ENCODE peak calls at places on chromosome 1, in nine cellular contexts. One of them, this sample, is unnamed.

GRCh38 chr1:204125759-204126351 is 26.0 kb downstream of the ETNK2 start:
- DNase-seq in GM12878: no peak
- DNase-seq in stomach: no peak
- DNase-seq in esophagus muscularis mucosa: no peak
- DNase-seq in GM23338: no peak
- DNase-seq in upper lobe of left lung: peak
- DNase-seq in H1: no peak
- DNase-seq in Panc1: no peak
- DNase-seq in sigmoid colon: no peak
- DNase-seq in this sample: no peak

GRCh38 chr1:87961992-87962391 is 633.3 kb downstream of the LMO4 start:
- DNase-seq in stomach: no peak
- DNase-seq in esophagus muscularis mucosa: no peak
- DNase-seq in sigmoid colon: no peak
- DNase-seq in Panc1: no peak
- DNase-seq in GM12878: no peak
- DNase-seq in upper lobe of left lung: no peak
- DNase-seq in H1: no peak
- DNase-seq in GM23338: no peak
- DNase-seq in this sample: no peak

GRCh38 chr1:80036690-80037432 is 1030.3 kb upstream of the ADGRL4 start:
- DNase-seq in esophagus muscularis mucosa: no peak
- DNase-seq in sigmoid colon: no peak
- DNase-seq in upper lobe of left lung: no peak
- DNase-seq in Panc1: no peak
- DNase-seq in stomach: no peak
- DNase-seq in H1: no peak
- DNase-seq in GM12878: no peak
- DNase-seq in GM23338: no peak
- DNase-seq in this sample: no peak

GRCh38 chr1:221099747-221100146 is 220.5 kb downstream of the HLX start:
- DNase-seq in GM12878: no peak
- DNase-seq in esophagus muscularis mucosa: no peak
- DNase-seq in stomach: no peak
- DNase-seq in upper lobe of left lung: no peak
- DNase-seq in GM23338: no peak
- DNase-seq in sigmoid colon: no peak
- DNase-seq in Panc1: no peak
- DNase-seq in H1: no peak
- DNase-seq in this sample: no peak

GRCh38 chr1:156081174-156082110 is 823 bp downstream of the MEX3A start:
- DNase-seq in upper lobe of left lung: peak
- DNase-seq in H1: no peak
- DNase-seq in Panc1: no peak
- DNase-seq in stomach: no peak
- DNase-seq in GM12878: no peak
- DNase-seq in esophagus muscularis mucosa: no peak
- DNase-seq in sigmoid colon: no peak
- DNase-seq in GM23338: peak
- DNase-seq in this sample: no peak

GRCh38 chr1:26696645-26697440 is 1.0 kb downstream of the ARID1A start:
- DNase-seq in GM12878: no peak
- DNase-seq in Panc1: no peak
- DNase-seq in GM23338: no peak
- DNase-seq in stomach: peak
- DNase-seq in sigmoid colon: peak
- DNase-seq in esophagus muscularis mucosa: no peak
- DNase-seq in upper lobe of left lung: peak
- DNase-seq in H1: no peak
- DNase-seq in this sample: no peak

GRCh38 chr1:203328714-203329122 is 22.2 kb downstream of the FMOD start:
- DNase-seq in upper lobe of left lung: no peak
- DNase-seq in stomach: peak
- DNase-seq in Panc1: no peak
- DNase-seq in sigmoid colon: no peak
- DNase-seq in GM23338: peak
- DNase-seq in GM12878: no peak
- DNase-seq in H1: no peak
- DNase-seq in esophagus muscularis mucosa: no peak
- DNase-seq in this sample: no peak

GRCh38 chr1:32336963-32337675 is 1.1 kb upstream of the MARCKSL1 start:
- DNase-seq in sigmoid colon: no peak
- DNase-seq in GM12878: peak
- DNase-seq in esophagus muscularis mucosa: no peak
- DNase-seq in GM23338: no peak
- DNase-seq in H1: no peak
- DNase-seq in Panc1: no peak
- DNase-seq in stomach: peak
- DNase-seq in upper lobe of left lung: no peak
- DNase-seq in this sample: no peak

GRCh38 chr1:156836892-156837291 is 20.2 kb upstream of the SH2D2A start:
- DNase-seq in Panc1: no peak
- DNase-seq in stomach: no peak
- DNase-seq in esophagus muscularis mucosa: no peak
- DNase-seq in GM23338: no peak
- DNase-seq in upper lobe of left lung: no peak
- DNase-seq in H1: no peak
- DNase-seq in sigmoid colon: no peak
- DNase-seq in GM12878: no peak
- DNase-seq in this sample: no peak

GRCh38 chr1:110639724-110640386 is 33.7 kb upstream of the KCNA2 start:
- DNase-seq in sigmoid colon: no peak
- DNase-seq in upper lobe of left lung: no peak
- DNase-seq in Panc1: no peak
- DNase-seq in esophagus muscularis mucosa: no peak
- DNase-seq in H1: no peak
- DNase-seq in GM23338: no peak
- DNase-seq in stomach: no peak
- DNase-seq in GM12878: no peak
- DNase-seq in this sample: no peak
- TF ChIP-seq POLR2AphosphoS5 in sigmoid colon: no peak
- TF ChIP-seq POLR2AphosphoS5 in upper lobe of left lung: no peak
- TF ChIP-seq POLR2AphosphoS5 in Panc1: no peak
- TF ChIP-seq POLR2AphosphoS5 in esophagus muscularis mucosa: no peak
- TF ChIP-seq POLR2AphosphoS5 in H1: no peak
- TF ChIP-seq POLR2AphosphoS5 in GM23338: no peak
- TF ChIP-seq POLR2AphosphoS5 in stomach: no peak
- TF ChIP-seq POLR2AphosphoS5 in GM12878: no peak
- TF ChIP-seq POLR2AphosphoS5 in this sample: no peak

GRCh38 chr1:207077012-207077411 is 11.6 kb upstream of the C4BPB start:
- DNase-seq in H1: no peak
- DNase-seq in stomach: no peak
- DNase-seq in upper lobe of left lung: no peak
- DNase-seq in GM12878: no peak
- DNase-seq in Panc1: no peak
- DNase-seq in esophagus muscularis mucosa: no peak
- DNase-seq in GM23338: no peak
- DNase-seq in sigmoid colon: no peak
- DNase-seq in this sample: no peak
- H3K27ac ChIP-seq in H1: no peak
- H3K27ac ChIP-seq in stomach: peak
- H3K27ac ChIP-seq in upper lobe of left lung: no peak
- H3K27ac ChIP-seq in GM12878: no peak
- H3K27ac ChIP-seq in Panc1: no peak
- H3K27ac ChIP-seq in esophagus muscularis mucosa: no peak
- H3K27ac ChIP-seq in GM23338: no peak
- H3K27ac ChIP-seq in sigmoid colon: no peak
- H3K27ac ChIP-seq in this sample: no peak

GRCh38 chr1:46614604-46614984 is 2.0 kb downstream of the MOB3C start:
- DNase-seq in stomach: no peak
- DNase-seq in Panc1: no peak
- DNase-seq in sigmoid colon: peak
- DNase-seq in esophagus muscularis mucosa: no peak
- DNase-seq in GM23338: no peak
- DNase-seq in upper lobe of left lung: no peak
- DNase-seq in GM12878: no peak
- DNase-seq in H1: no peak
- DNase-seq in this sample: no peak

GRCh38 chr1:46612937-46613660 is 3.5 kb downstream of the MOB3C start:
- DNase-seq in upper lobe of left lung: peak
- DNase-seq in Panc1: no peak
- DNase-seq in esophagus muscularis mucosa: no peak
- DNase-seq in GM12878: no peak
- DNase-seq in sigmoid colon: peak
- DNase-seq in H1: no peak
- DNase-seq in GM23338: peak
- DNase-seq in stomach: no peak
- DNase-seq in this sample: no peak

GRCh38 chr1:46615088-46615487 is 1.5 kb downstream of the MOB3C start:
- DNase-seq in H1: no peak
- DNase-seq in stomach: no peak
- DNase-seq in Panc1: no peak
- DNase-seq in sigmoid colon: no peak
- DNase-seq in upper lobe of left lung: no peak
- DNase-seq in esophagus muscularis mucosa: no peak
- DNase-seq in GM23338: no peak
- DNase-seq in GM12878: no peak
- DNase-seq in this sample: no peak

GRCh38 chr1:46615735-46616134 is 876 bp downstream of the MOB3C start:
- DNase-seq in esophagus muscularis mucosa: no peak
- DNase-seq in upper lobe of left lung: no peak
- DNase-seq in Panc1: no peak
- DNase-seq in GM23338: no peak
- DNase-seq in GM12878: no peak
- DNase-seq in sigmoid colon: peak
- DNase-seq in stomach: no peak
- DNase-seq in H1: no peak
- DNase-seq in this sample: no peak

GRCh38 chr1:46613661-46614603 is 2.7 kb downstream of the MOB3C start:
- DNase-seq in GM12878: peak
- DNase-seq in Panc1: no peak
- DNase-seq in sigmoid colon: peak
- DNase-seq in H1: peak
- DNase-seq in stomach: peak
- DNase-seq in upper lobe of left lung: peak
- DNase-seq in GM23338: peak
- DNase-seq in esophagus muscularis mucosa: peak
- DNase-seq in this sample: peak
- TF ChIP-seq POLR2AphosphoS5 in GM12878: no peak
- TF ChIP-seq POLR2AphosphoS5 in Panc1: no peak
- TF ChIP-seq POLR2AphosphoS5 in sigmoid colon: peak
- TF ChIP-seq POLR2AphosphoS5 in H1: no peak
- TF ChIP-seq POLR2AphosphoS5 in stomach: peak
- TF ChIP-seq POLR2AphosphoS5 in upper lobe of left lung: peak
- TF ChIP-seq POLR2AphosphoS5 in GM23338: peak
- TF ChIP-seq POLR2AphosphoS5 in esophagus muscularis mucosa: peak
- TF ChIP-seq POLR2AphosphoS5 in this sample: peak

GRCh38 chr1:98044071-98044697 is 123.3 kb upstream of the DPYD start:
- DNase-seq in stomach: no peak
- DNase-seq in Panc1: no peak
- DNase-seq in GM23338: peak
- DNase-seq in GM12878: no peak
- DNase-seq in esophagus muscularis mucosa: no peak
- DNase-seq in H1: no peak
- DNase-seq in sigmoid colon: no peak
- DNase-seq in upper lobe of left lung: no peak
- DNase-seq in this sample: no peak

GRCh38 chr1:98044766-98045165 is 123.9 kb upstream of the DPYD start:
- DNase-seq in GM23338: peak
- DNase-seq in stomach: no peak
- DNase-seq in sigmoid colon: no peak
- DNase-seq in upper lobe of left lung: peak
- DNase-seq in esophagus muscularis mucosa: no peak
- DNase-seq in H1: no peak
- DNase-seq in Panc1: no peak
- DNase-seq in GM12878: no peak
- DNase-seq in this sample: no peak

GRCh38 chr1:98048234-98048633 is 127.4 kb upstream of the DPYD start:
- DNase-seq in H1: peak
- DNase-seq in sigmoid colon: peak
- DNase-seq in GM23338: peak
- DNase-seq in Panc1: no peak
- DNase-seq in GM12878: no peak
- DNase-seq in stomach: peak
- DNase-seq in esophagus muscularis mucosa: no peak
- DNase-seq in upper lobe of left lung: peak
- DNase-seq in this sample: peak

GRCh38 chr1:98045211-98046030 is 124.6 kb upstream of the DPYD start:
- DNase-seq in Panc1: no peak
- DNase-seq in upper lobe of left lung: peak
- DNase-seq in H1: no peak
- DNase-seq in stomach: peak
- DNase-seq in GM12878: no peak
- DNase-seq in sigmoid colon: no peak
- DNase-seq in GM23338: peak
- DNase-seq in esophagus muscularis mucosa: no peak
- DNase-seq in this sample: no peak

GRCh38 chr1:98046031-98046641 is 125.3 kb upstream of the DPYD start:
- DNase-seq in Panc1: no peak
- DNase-seq in GM23338: peak
- DNase-seq in upper lobe of left lung: peak
- DNase-seq in stomach: no peak
- DNase-seq in sigmoid colon: no peak
- DNase-seq in H1: no peak
- DNase-seq in esophagus muscularis mucosa: no peak
- DNase-seq in GM12878: no peak
- DNase-seq in this sample: no peak
- H3K27ac ChIP-seq in Panc1: no peak
- H3K27ac ChIP-seq in GM23338: no peak
- H3K27ac ChIP-seq in upper lobe of left lung: no peak
- H3K27ac ChIP-seq in stomach: no peak
- H3K27ac ChIP-seq in sigmoid colon: no peak
- H3K27ac ChIP-seq in H1: no peak
- H3K27ac ChIP-seq in esophagus muscularis mucosa: no peak
- H3K27ac ChIP-seq in GM12878: no peak
- H3K27ac ChIP-seq in this sample: no peak

DNA sequence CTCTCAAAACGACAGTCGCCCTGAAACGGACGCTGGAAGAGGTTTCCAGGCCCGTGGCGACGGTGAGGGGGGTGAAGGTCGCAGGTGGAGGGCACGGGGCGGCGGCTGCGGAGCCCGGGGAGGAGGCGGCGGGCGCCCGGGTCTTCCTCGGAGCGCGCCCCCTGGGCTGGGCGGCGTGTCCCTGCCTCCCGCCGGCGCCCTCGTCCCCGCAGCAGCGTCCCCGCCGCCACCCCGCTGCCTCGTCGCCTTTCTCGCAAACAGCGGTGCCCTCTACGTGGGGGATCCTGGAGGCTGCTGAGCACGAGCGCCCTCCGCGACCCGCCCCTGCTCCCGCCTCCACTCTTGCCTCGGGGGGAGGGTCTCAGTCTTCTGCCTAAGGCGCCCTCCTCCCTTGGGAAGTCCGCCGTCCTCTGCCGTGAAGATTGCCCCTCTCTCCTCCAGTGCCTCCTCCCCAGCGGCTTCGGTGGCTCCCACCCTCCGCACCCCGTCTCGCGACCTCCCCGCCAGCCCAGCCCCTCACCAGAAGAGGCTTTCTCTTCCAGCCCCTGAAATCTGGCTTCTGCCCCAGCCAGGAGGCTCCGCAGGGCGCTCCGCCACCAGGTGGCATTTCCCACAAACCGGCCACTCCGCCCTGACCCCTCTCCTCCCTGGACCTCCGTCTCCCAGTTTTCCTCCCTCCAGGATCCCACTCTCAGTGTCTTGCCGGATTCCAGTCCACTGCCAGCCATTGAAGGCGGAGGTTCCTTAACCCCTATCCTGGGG is 227.4 kb downstream of the SDCCAG8 start:
- DNase-seq in GM12878: no peak
- DNase-seq in sigmoid colon: peak
- DNase-seq in upper lobe of left lung: peak
- DNase-seq in Panc1: no peak
- DNase-seq in esophagus muscularis mucosa: no peak
- DNase-seq in GM23338: peak
- DNase-seq in H1: no peak
- DNase-seq in stomach: no peak
- DNase-seq in this sample: no peak
- TF ChIP-seq POLR2AphosphoS5 in GM12878: no peak
- TF ChIP-seq POLR2AphosphoS5 in sigmoid colon: peak
- TF ChIP-seq POLR2AphosphoS5 in upper lobe of left lung: no peak
- TF ChIP-seq POLR2AphosphoS5 in Panc1: no peak
- TF ChIP-seq POLR2AphosphoS5 in esophagus muscularis mucosa: no peak
- TF ChIP-seq POLR2AphosphoS5 in GM23338: peak
- TF ChIP-seq POLR2AphosphoS5 in H1: no peak
- TF ChIP-seq POLR2AphosphoS5 in stomach: no peak
- TF ChIP-seq POLR2AphosphoS5 in this sample: no peak